ENCODE peak calls at places on chromosomes 16 and 17, in ten cellular contexts. One of them, this sample, is unnamed.

GRCh38 chr17:22221344-22221743 is 529.0 kb downstream of the KCNJ18 start:
- DNase-seq in CD4-positive, alpha-beta T cell: no peak
- DNase-seq in H9: no peak
- DNase-seq in MM.1S: no peak
- DNase-seq in stomach: no peak
- DNase-seq in natural killer cell: no peak
- DNase-seq in endothelial cell: no peak
- DNase-seq in AG04449: no peak
- DNase-seq in omental fat pad: no peak
- DNase-seq in Calu3: no peak
- DNase-seq in this sample: no peak

GRCh38 chr16:22213236-22213635 is 7.2 kb downstream of the EEF2K start:
- DNase-seq in Calu3: no peak
- DNase-seq in AG04449: no peak
- DNase-seq in MM.1S: no peak
- DNase-seq in CD4-positive, alpha-beta T cell: no peak
- DNase-seq in omental fat pad: no peak
- DNase-seq in stomach: no peak
- DNase-seq in natural killer cell: no peak
- DNase-seq in endothelial cell: no peak
- DNase-seq in H9: no peak
- DNase-seq in this sample: no peak

GRCh38 chr17:28357901-28358197 is 522 bp upstream of the POLDIP2 start:
- DNase-seq in natural killer cell: no peak
- DNase-seq in MM.1S: no peak
- DNase-seq in CD4-positive, alpha-beta T cell: no peak
- DNase-seq in endothelial cell: no peak
- DNase-seq in omental fat pad: no peak
- DNase-seq in H9: no peak
- DNase-seq in AG04449: no peak
- DNase-seq in stomach: no peak
- DNase-seq in Calu3: no peak
- DNase-seq in this sample: no peak

GRCh38 chr16:46743232-46743719 is 4.9 kb downstream of the MYLK3 start:
- DNase-seq in natural killer cell: no peak
- DNase-seq in MM.1S: no peak
- DNase-seq in CD4-positive, alpha-beta T cell: no peak
- DNase-seq in endothelial cell: peak; percentile 45
- DNase-seq in H9: peak; percentile 40
- DNase-seq in AG04449: no peak
- DNase-seq in Calu3: no peak
- DNase-seq in stomach: no peak
- DNase-seq in omental fat pad: no peak
- DNase-seq in this sample: no peak

GRCh38 chr17:80421381-80422090 is 6.6 kb downstream of the ENDOV start:
- DNase-seq in Calu3: no peak
- DNase-seq in H9: no peak
- DNase-seq in stomach: no peak
- DNase-seq in endothelial cell: no peak
- DNase-seq in AG04449: no peak
- DNase-seq in omental fat pad: no peak
- DNase-seq in natural killer cell: no peak
- DNase-seq in MM.1S: no peak
- DNase-seq in CD4-positive, alpha-beta T cell: no peak
- DNase-seq in this sample: no peak

GRCh38 chr16:83561876-83562275 is 245.9 kb upstream of the HSBP1 start:
- DNase-seq in stomach: no peak
- DNase-seq in AG04449: no peak
- DNase-seq in CD4-positive, alpha-beta T cell: no peak
- DNase-seq in MM.1S: no peak
- DNase-seq in endothelial cell: peak; percentile 41
- DNase-seq in omental fat pad: no peak
- DNase-seq in Calu3: no peak
- DNase-seq in H9: no peak
- DNase-seq in natural killer cell: no peak
- DNase-seq in this sample: no peak

GRCh38 chr17:79968116-79968515 is 67.6 kb downstream of the TBC1D16 start:
- DNase-seq in stomach: no peak
- DNase-seq in H9: peak; percentile 18
- DNase-seq in AG04449: no peak
- DNase-seq in MM.1S: no peak
- DNase-seq in natural killer cell: no peak
- DNase-seq in CD4-positive, alpha-beta T cell: no peak
- DNase-seq in omental fat pad: no peak
- DNase-seq in endothelial cell: no peak
- DNase-seq in Calu3: no peak
- DNase-seq in this sample: no peak

GRCh38 chr16:49890876-49891275 is 35.0 kb upstream of the ZNF423 start:
- DNase-seq in endothelial cell: peak; percentile 57
- DNase-seq in MM.1S: no peak
- DNase-seq in omental fat pad: no peak
- DNase-seq in AG04449: no peak
- DNase-seq in natural killer cell: no peak
- DNase-seq in stomach: no peak
- DNase-seq in H9: peak; percentile 85
- DNase-seq in CD4-positive, alpha-beta T cell: no peak
- DNase-seq in Calu3: no peak
- DNase-seq in this sample: no peak

GRCh38 chr17:31802502-31802901 is 56.5 kb downstream of the COPRS start:
- DNase-seq in CD4-positive, alpha-beta T cell: no peak
- DNase-seq in Calu3: no peak
- DNase-seq in H9: no peak
- DNase-seq in stomach: no peak
- DNase-seq in omental fat pad: no peak
- DNase-seq in MM.1S: no peak
- DNase-seq in natural killer cell: no peak
- DNase-seq in AG04449: no peak
- DNase-seq in endothelial cell: no peak
- DNase-seq in this sample: peak; percentile 54

GRCh38 chr16:67269766-67270165 is 9.6 kb upstream of the PLEKHG4 start:
- DNase-seq in AG04449: no peak
- DNase-seq in Calu3: peak; percentile 39
- DNase-seq in endothelial cell: no peak
- DNase-seq in stomach: no peak
- DNase-seq in H9: peak; percentile 49
- DNase-seq in CD4-positive, alpha-beta T cell: no peak
- DNase-seq in omental fat pad: no peak
- DNase-seq in MM.1S: no peak
- DNase-seq in natural killer cell: no peak
- DNase-seq in this sample: no peak

GRCh38 chr17:78267257-78268073 is 36.0 kb downstream of the TMEM235 start:
- DNase-seq in H9: peak; percentile 40
- DNase-seq in MM.1S: no peak
- DNase-seq in Calu3: no peak
- DNase-seq in omental fat pad: no peak
- DNase-seq in endothelial cell: no peak
- DNase-seq in AG04449: no peak
- DNase-seq in natural killer cell: no peak
- DNase-seq in CD4-positive, alpha-beta T cell: no peak
- DNase-seq in stomach: no peak
- DNase-seq in this sample: no peak

GRCh38 chr16:86461037-86461436 is 49.3 kb upstream of the FOXF1 start:
- DNase-seq in stomach: no peak
- DNase-seq in Calu3: no peak
- DNase-seq in natural killer cell: no peak
- DNase-seq in H9: no peak
- DNase-seq in AG04449: no peak
- DNase-seq in MM.1S: no peak
- DNase-seq in CD4-positive, alpha-beta T cell: no peak
- DNase-seq in endothelial cell: no peak
- DNase-seq in omental fat pad: no peak
- DNase-seq in this sample: no peak

GRCh38 chr16:86458457-86458777 is 51.9 kb upstream of the FOXF1 start:
- DNase-seq in MM.1S: no peak
- DNase-seq in natural killer cell: no peak
- DNase-seq in Calu3: no peak
- DNase-seq in H9: no peak
- DNase-seq in omental fat pad: no peak
- DNase-seq in endothelial cell: no peak
- DNase-seq in AG04449: no peak
- DNase-seq in CD4-positive, alpha-beta T cell: no peak
- DNase-seq in stomach: no peak
- DNase-seq in this sample: no peak

GRCh38 chr16:86462334-86463084 is 47.8 kb upstream of the FOXF1 start:
- DNase-seq in natural killer cell: no peak
- DNase-seq in H9: no peak
- DNase-seq in stomach: no peak
- DNase-seq in Calu3: no peak
- DNase-seq in AG04449: no peak
- DNase-seq in CD4-positive, alpha-beta T cell: no peak
- DNase-seq in endothelial cell: no peak
- DNase-seq in omental fat pad: no peak
- DNase-seq in MM.1S: no peak
- DNase-seq in this sample: no peak

GRCh38 chr16:86457621-86458456 is 52.5 kb upstream of the FOXF1 start:
- DNase-seq in stomach: no peak
- DNase-seq in endothelial cell: no peak
- DNase-seq in MM.1S: no peak
- DNase-seq in CD4-positive, alpha-beta T cell: no peak
- DNase-seq in H9: no peak
- DNase-seq in omental fat pad: no peak
- DNase-seq in Calu3: no peak
- DNase-seq in AG04449: peak; percentile 82
- DNase-seq in natural killer cell: no peak
- DNase-seq in this sample: no peak

GRCh38 chr16:86459266-86459665 is 51.1 kb upstream of the FOXF1 start:
- DNase-seq in natural killer cell: no peak
- DNase-seq in omental fat pad: no peak
- DNase-seq in H9: no peak
- DNase-seq in stomach: no peak
- DNase-seq in endothelial cell: no peak
- DNase-seq in AG04449: no peak
- DNase-seq in CD4-positive, alpha-beta T cell: no peak
- DNase-seq in Calu3: no peak
- DNase-seq in MM.1S: no peak
- DNase-seq in this sample: no peak
- TF ChIP-seq CTCF in natural killer cell: no peak
- TF ChIP-seq CTCF in omental fat pad: no peak
- TF ChIP-seq CTCF in H9: no peak
- TF ChIP-seq CTCF in stomach: no peak
- TF ChIP-seq CTCF in endothelial cell: no peak
- TF ChIP-seq CTCF in AG04449: no peak
- TF ChIP-seq CTCF in CD4-positive, alpha-beta T cell: no peak
- TF ChIP-seq CTCF in Calu3: no peak
- TF ChIP-seq CTCF in MM.1S: no peak
- TF ChIP-seq CTCF in this sample: no peak

GRCh38 chr16:74650966-74651567 is 15.6 kb downstream of the RFWD3 start:
- DNase-seq in AG04449: no peak
- DNase-seq in MM.1S: no peak
- DNase-seq in omental fat pad: no peak
- DNase-seq in CD4-positive, alpha-beta T cell: no peak
- DNase-seq in H9: no peak
- DNase-seq in Calu3: no peak
- DNase-seq in natural killer cell: no peak
- DNase-seq in stomach: no peak
- DNase-seq in endothelial cell: peak; percentile 15
- DNase-seq in this sample: no peak
- TF ChIP-seq CTCF in AG04449: no peak
- TF ChIP-seq CTCF in MM.1S: peak; percentile 18
- TF ChIP-seq CTCF in omental fat pad: no peak
- TF ChIP-seq CTCF in CD4-positive, alpha-beta T cell: peak; percentile 70
- TF ChIP-seq CTCF in H9: peak; percentile 70
- TF ChIP-seq CTCF in Calu3: no peak
- TF ChIP-seq CTCF in natural killer cell: peak; percentile 56
- TF ChIP-seq CTCF in stomach: no peak
- TF ChIP-seq CTCF in endothelial cell: peak; percentile 85
- TF ChIP-seq CTCF in this sample: peak; percentile 59

DNA sequence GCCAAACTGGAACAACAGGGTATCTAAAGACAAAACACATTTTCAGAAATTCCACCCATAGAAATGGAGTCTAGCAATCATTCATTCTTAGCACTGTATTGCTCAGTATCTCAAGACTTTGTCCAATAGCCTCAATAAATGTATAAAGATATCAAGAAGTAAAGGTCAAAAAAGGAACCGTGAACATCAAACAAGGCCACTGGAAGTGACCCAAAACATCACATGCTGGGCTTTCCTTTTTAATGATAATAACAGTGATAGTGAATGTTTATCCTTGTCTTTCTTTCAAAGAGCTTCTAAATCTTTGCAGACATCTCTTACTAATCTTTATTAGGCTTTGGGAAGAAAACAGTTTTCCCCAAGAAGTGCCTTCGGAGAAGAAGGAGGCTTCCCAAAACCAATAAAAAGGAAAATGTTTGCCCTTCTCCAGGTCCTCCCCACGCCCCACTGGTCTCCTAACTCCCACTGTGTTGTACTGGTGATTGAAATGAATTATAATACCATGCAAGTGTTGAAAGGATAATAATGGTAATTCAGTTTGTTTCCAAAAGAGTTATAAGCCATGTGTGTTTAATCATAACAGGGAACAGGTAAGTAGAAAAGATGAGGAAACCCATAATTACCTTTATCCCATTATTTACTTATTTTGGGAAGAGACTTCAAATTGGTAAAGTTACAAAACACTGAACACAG is 18.6 kb downstream of the RNF43 start:
- DNase-seq in H9: no peak
- DNase-seq in Calu3: no peak
- DNase-seq in stomach: no peak
- DNase-seq in MM.1S: no peak
- DNase-seq in omental fat pad: no peak
- DNase-seq in natural killer cell: no peak
- DNase-seq in CD4-positive, alpha-beta T cell: no peak
- DNase-seq in endothelial cell: no peak
- DNase-seq in AG04449: no peak
- DNase-seq in this sample: no peak
- TF ChIP-seq CTCF in H9: no peak
- TF ChIP-seq CTCF in Calu3: no peak
- TF ChIP-seq CTCF in stomach: no peak
- TF ChIP-seq CTCF in MM.1S: no peak
- TF ChIP-seq CTCF in omental fat pad: no peak
- TF ChIP-seq CTCF in natural killer cell: no peak
- TF ChIP-seq CTCF in CD4-positive, alpha-beta T cell: no peak
- TF ChIP-seq CTCF in endothelial cell: no peak
- TF ChIP-seq CTCF in AG04449: no peak
- TF ChIP-seq CTCF in this sample: no peak

GRCh38 chr16:81642107-81642436 is 137.0 kb upstream of the PLCG2 start:
- DNase-seq in endothelial cell: no peak
- DNase-seq in natural killer cell: no peak
- DNase-seq in MM.1S: no peak
- DNase-seq in H9: no peak
- DNase-seq in stomach: no peak
- DNase-seq in omental fat pad: no peak
- DNase-seq in AG04449: no peak
- DNase-seq in CD4-positive, alpha-beta T cell: no peak
- DNase-seq in Calu3: no peak
- DNase-seq in this sample: no peak
- TF ChIP-seq CTCF in endothelial cell: no peak
- TF ChIP-seq CTCF in natural killer cell: no peak
- TF ChIP-seq CTCF in MM.1S: no peak
- TF ChIP-seq CTCF in H9: no peak
- TF ChIP-seq CTCF in stomach: no peak
- TF ChIP-seq CTCF in omental fat pad: no peak
- TF ChIP-seq CTCF in AG04449: no peak
- TF ChIP-seq CTCF in CD4-positive, alpha-beta T cell: no peak
- TF ChIP-seq CTCF in Calu3: no peak
- TF ChIP-seq CTCF in this sample: no peak

This sample was measured in CD14-positive monocyte.